ENCODE peak calls at places on chromosome 1, in nine cellular contexts. S is HFFc6; J is immature natural killer cell; C is HuH-7.5; X is WTC11; Q is stimulated activated CD4-positive, alpha-beta T cell treated with anti-CD3 and anti-CD28 coated beads, Interleukin-12 subunit alpha, Interleukin-12 subunit beta, amount 100 ng/mL, for 4 hours; M is AG09319; U is hippocampal formation; L is central memory CD4-positive, alpha-beta T cell. P is an unnamed sample.

GRCh38 chr1:46288485-46289133 is 14.8 kb downstream of the LRRC41 start:
- DNase-seq in S (peak), J (no peak), C (no peak), X (no peak), Q (no peak), M (no peak), U (no peak), L (no peak), P (no peak)

GRCh38 chr1:8113257-8114220 is 87.4 kb upstream of the ERRFI1 start:
- DNase-seq in S (no peak), J (peak), C (no peak), X (no peak), Q (no peak), M (no peak), U (no peak), L (no peak), P (no peak)

GRCh38 chr1:8687539-8687938 is 129.9 kb downstream of the RERE start:
- DNase-seq in S (no peak), J (no peak), C (no peak), X (no peak), Q (no peak), M (no peak), U (no peak), L (no peak), P (no peak)

GRCh38 chr1:26010800-26011199 is 10.8 kb upstream of the EXTL1 start:
- DNase-seq in S (no peak), J (no peak), C (no peak), X (no peak), Q (no peak), M (no peak), U (no peak), L (no peak), P (no peak)

GRCh38 chr1:93607814-93608187 is 73.8 kb downstream of the BCAR3 start:
- DNase-seq in S (peak), J (no peak), C (no peak), X (no peak), Q (peak), M (no peak), U (no peak), L (no peak), P (no peak)

GRCh38 chr1:37556712-37557196 is at the start of gene DNALI1:
- DNase-seq in S (peak), J (peak), C (peak), X (peak), Q (no peak), M (peak), U (peak), L (no peak), P (no peak)

GRCh38 chr1:3783651-3784474 is 11.3 kb downstream of the SMIM1 start:
- DNase-seq in S (no peak), J (no peak), C (no peak), X (no peak), Q (no peak), M (no peak), U (no peak), L (no peak), P (no peak)

GRCh38 chr1:21874328-21874727 is 62.3 kb downstream of the LDLRAD2 start:
- DNase-seq in S (no peak), J (no peak), C (no peak), X (no peak), Q (no peak), M (no peak), U (no peak), L (no peak), P (no peak)

GRCh38 chr1:74465193-74465681 is 47.2 kb downstream of the LRRC53 start:
- DNase-seq in S (no peak), J (no peak), C (no peak), X (no peak), Q (no peak), M (no peak), U (no peak), L (no peak), P (no peak)

GRCh38 chr1:100076319-100076718 is 56.4 kb downstream of the SASS6 start:
- DNase-seq in S (no peak), J (no peak), C (no peak), X (no peak), Q (no peak), M (no peak), U (no peak), L (no peak), P (no peak)

GRCh38 chr1:203744008-203744972 is 20.7 kb upstream of the LAX1 start:
- DNase-seq in S (no peak), J (no peak), C (no peak), X (peak), Q (no peak), M (peak), U (peak), L (peak), P (peak)

GRCh38 chr1:181179980-181180964 is 91.8 kb downstream of the IER5 start:
- DNase-seq in S (peak), J (no peak), C (no peak), X (peak), Q (no peak), M (peak), U (peak), L (peak), P (peak)

GRCh38 chr1:99600782-99601181 is 45.1 kb upstream of the PALMD start:
- DNase-seq in S (no peak), J (no peak), C (no peak), X (no peak), Q (no peak), M (no peak), U (no peak), L (no peak), P (no peak)

GRCh38 chr1:95033843-95034242 is 38.9 kb downstream of the ALG14 start:
- DNase-seq in S (no peak), J (no peak), C (no peak), X (no peak), Q (no peak), M (no peak), U (no peak), L (no peak), P (no peak)

GRCh38 chr1:40612345-40612831 is 53.1 kb downstream of the RIMS3 start:
- DNase-seq in S (peak), J (peak), C (peak), X (peak), Q (peak), M (peak), U (peak), L (peak), P (peak)

GRCh38 chr1:229874609-229875008 is 192.4 kb upstream of the GALNT2 start:
- DNase-seq in S (no peak), J (no peak), C (no peak), X (no peak), Q (no peak), M (no peak), U (no peak), L (no peak), P (no peak)

GRCh38 chr1:167460836-167461235 is 57.5 kb downstream of the CD247 start:
- DNase-seq in S (no peak), J (no peak), C (no peak), X (no peak), Q (peak), M (no peak), U (peak), L (peak), P (no peak)

GRCh38 chr1:18413906-18414305 is 66.8 kb upstream of the KLHDC7A start:
- DNase-seq in S (no peak), J (no peak), C (no peak), X (no peak), Q (no peak), M (no peak), U (no peak), L (no peak), P (no peak)

GRCh38 chr1:178682429-178682828 is 42.6 kb upstream of the RALGPS2 start:
- DNase-seq in S (no peak), J (no peak), C (no peak), X (no peak), Q (no peak), M (no peak), U (no peak), L (no peak), P (no peak)

GRCh38 chr1:56151402-56151801 is 428.0 kb downstream of the PLPP3 start:
- DNase-seq in S (no peak), J (no peak), C (no peak), X (no peak), Q (no peak), M (no peak), U (no peak), L (no peak), P (no peak)

GRCh38 chr1:235734335-235734734 is 84.8 kb upstream of the GNG4 start:
- DNase-seq in S (no peak), J (no peak), C (no peak), X (no peak), Q (no peak), M (no peak), U (no peak), L (peak), P (peak)

GRCh38 chr1:97999320-97999719 is 78.5 kb upstream of the DPYD start:
- DNase-seq in S (peak), J (no peak), C (no peak), X (no peak), Q (no peak), M (no peak), U (no peak), L (no peak), P (no peak)

GRCh38 chr1:27590917-27591508 is 12.9 kb downstream of the AHDC1 start:
- DNase-seq in S (no peak), J (no peak), C (no peak), X (no peak), Q (no peak), M (no peak), U (no peak), L (no peak), P (no peak)

GRCh38 chr1:67626495-67627235 is 58.3 kb upstream of the GADD45A start:
- DNase-seq in S (peak), J (no peak), C (no peak), X (no peak), Q (no peak), M (no peak), U (no peak), L (no peak), P (no peak)

GRCh38 chr1:241167121-241167619 is 189.8 kb downstream of the RGS7 start:
- DNase-seq in S (no peak), J (no peak), C (no peak), X (no peak), Q (no peak), M (no peak), U (no peak), L (no peak), P (no peak)

GRCh38 chr1:26274801-26275425 is 5.0 kb upstream of the SH3BGRL3 start:
- DNase-seq in S (peak), J (no peak), C (no peak), X (no peak), Q (no peak), M (no peak), U (no peak), L (no peak), P (no peak)

GRCh38 chr1:200445213-200445612 is 35.4 kb upstream of the ZNF281 start:
- DNase-seq in S (peak), J (no peak), C (no peak), X (no peak), Q (no peak), M (no peak), U (no peak), L (no peak), P (no peak)

GRCh38 chr1:178052650-178053461 is 41.0 kb upstream of the RASAL2 start:
- DNase-seq in S (no peak), J (no peak), C (no peak), X (no peak), Q (no peak), M (peak), U (no peak), L (no peak), P (no peak)

GRCh38 chr1:159867322-159868064 is 5.0 kb upstream of the VSIG8 start:
- DNase-seq in S (no peak), J (no peak), C (no peak), X (peak), Q (no peak), M (no peak), U (no peak), L (no peak), P (no peak)

P was measured in Jurkat, Clone E6-1.